ENCODE peak calls at places on chromosomes 16 and 17, in five cellular contexts. T is body of pancreas, M is transverse colon, S is tibial nerve, Q is prostate gland. U is an unnamed sample. For H3K4me1, the result is how much of the 10 kb centered on the place peaks cover.

GRCh38 chr17:43817826-43818225 is 15.1 kb downstream of the MPP3 start:
- DNase-seq in T (no peak), S (no peak), M (no peak), Q (no peak), U (no peak)

GRCh38 chr17:8189041-8189710 is 804 bp downstream of the BORCS6 start:
- DNase-seq in Q (peak), S (no peak), M (peak), T (peak), U (peak)

GRCh38 chr16:50183316-50183715 is 30.2 kb downstream of the TENT4B start:
- DNase-seq in S (no peak), Q (no peak), M (no peak), T (no peak), U (no peak)

GRCh38 chr17:1169471-1169908 is 10.3 kb downstream of the ABR start:
- DNase-seq in Q (no peak), S (no peak), M (no peak), T (no peak), U (peak)

GRCh38 chr16:28943281-28943680 is 7.5 kb upstream of the NFATC2IP start:
- DNase-seq in S (no peak), M (no peak), Q (no peak), T (no peak), U (no peak)

GRCh38 chr16:50386819-50387218 is 18.0 kb upstream of the BRD7 start:
- DNase-seq in Q (no peak), M (no peak), T (no peak), S (no peak), U (no peak)

GRCh38 chr17:50355701-50356341 is 9.9 kb downstream of the XYLT2 start:
- DNase-seq in M (no peak), S (no peak), T (no peak), Q (no peak), U (peak)

GRCh38 chr17:77796201-77796860 is 162.2 kb upstream of the TNRC6C start:
- DNase-seq in S (no peak), Q (no peak), T (no peak), M (no peak), U (no peak)

GRCh38 chr16:14035092-14035491 is 36.0 kb upstream of the MRTFB start:
- DNase-seq in T (no peak), M (no peak), S (no peak), Q (no peak), U (no peak)

GRCh38 chr16:75647138-75647491 is 350 bp downstream of the KARS1 start:
- DNase-seq in T (no peak), Q (no peak), M (no peak), S (no peak), U (no peak)

GRCh38 chr17:7296189-7296861 is 1.9 kb upstream of the YBX2 start:
- DNase-seq in Q (peak), M (peak), S (peak), T (peak), U (peak)

GRCh38 chr17:75404223-75404738 is 1.2 kb downstream of the GRB2 start:
- DNase-seq in Q (peak), S (peak), T (peak), M (peak), U (peak)

GRCh38 chr17:50264263-50265113 is 9.8 kb upstream of the TMEM92 start:
- DNase-seq in S (no peak), M (no peak), Q (no peak), T (no peak), U (peak)

DNA sequence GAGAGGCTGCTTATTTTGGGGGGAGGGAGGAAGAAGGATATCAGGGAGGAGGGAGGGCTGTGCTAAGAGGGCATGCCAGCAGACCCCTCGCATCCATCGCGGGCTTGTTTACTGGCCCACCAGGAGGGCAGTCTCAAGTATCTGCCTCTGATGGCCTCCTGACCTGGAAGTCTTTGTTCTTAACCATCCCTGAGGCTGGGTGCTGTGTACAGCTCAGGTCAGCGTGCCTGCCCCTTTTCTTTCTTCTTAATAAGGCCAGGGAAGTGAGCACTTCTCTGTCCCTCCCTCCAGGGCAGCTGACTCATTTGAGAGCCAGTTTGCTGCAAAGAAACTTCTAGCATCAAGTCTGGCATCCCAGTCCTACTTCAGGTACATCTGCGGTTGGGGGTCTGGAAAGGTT is 157.0 kb downstream of the CCDC182 start:
- DNase-seq in S (no peak), T (no peak), Q (no peak), M (no peak), U (peak)
- H3K4me1 ChIP-seq in S (under half), T (under half), Q (under half), M (under half), U (under half)

DNA sequence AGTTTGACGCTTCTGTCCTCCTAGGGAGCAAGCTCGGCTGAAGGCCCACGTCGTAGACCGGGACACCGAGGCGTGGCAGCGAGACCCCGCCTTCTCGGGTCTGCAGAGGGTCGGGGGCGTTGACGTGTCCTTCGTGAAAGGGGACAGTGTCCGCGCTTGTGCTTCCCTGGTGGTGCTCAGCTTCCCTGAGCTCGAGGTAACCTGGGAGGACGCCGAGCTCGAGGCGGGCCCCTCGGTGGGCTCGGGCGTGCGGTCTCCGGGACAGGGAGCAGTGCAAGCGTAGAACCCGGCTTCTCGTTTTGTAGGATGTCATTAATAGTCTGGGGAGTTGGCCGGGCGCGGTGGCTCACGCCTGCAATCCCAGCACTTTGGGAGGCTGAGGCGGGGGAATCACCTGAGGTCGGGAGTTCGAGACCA is 667 bp downstream of the ENDOV start:
- DNase-seq in S (no peak), M (no peak), T (no peak), Q (no peak), U (no peak)
- H3K27ac ChIP-seq in S (peak), M (peak), T (peak), Q (peak), U (peak)

GRCh38 chr16:31106509-31107464 is 1.4 kb upstream of the BCKDK start:
- DNase-seq in M (no peak), Q (no peak), T (no peak), S (no peak), U (no peak)

GRCh38 chr16:31109622-31110021 is 1.4 kb downstream of the BCKDK start:
- DNase-seq in S (no peak), Q (no peak), T (no peak), M (no peak), U (no peak)

GRCh38 chr16:31107465-31107867 is 720 bp upstream of the BCKDK start:
- DNase-seq in S (no peak), T (no peak), M (no peak), Q (no peak), U (no peak)

GRCh38 chr16:31108794-31109558 is 790 bp downstream of the BCKDK start:
- DNase-seq in S (no peak), T (no peak), Q (no peak), M (no peak), U (no peak)

DNA sequence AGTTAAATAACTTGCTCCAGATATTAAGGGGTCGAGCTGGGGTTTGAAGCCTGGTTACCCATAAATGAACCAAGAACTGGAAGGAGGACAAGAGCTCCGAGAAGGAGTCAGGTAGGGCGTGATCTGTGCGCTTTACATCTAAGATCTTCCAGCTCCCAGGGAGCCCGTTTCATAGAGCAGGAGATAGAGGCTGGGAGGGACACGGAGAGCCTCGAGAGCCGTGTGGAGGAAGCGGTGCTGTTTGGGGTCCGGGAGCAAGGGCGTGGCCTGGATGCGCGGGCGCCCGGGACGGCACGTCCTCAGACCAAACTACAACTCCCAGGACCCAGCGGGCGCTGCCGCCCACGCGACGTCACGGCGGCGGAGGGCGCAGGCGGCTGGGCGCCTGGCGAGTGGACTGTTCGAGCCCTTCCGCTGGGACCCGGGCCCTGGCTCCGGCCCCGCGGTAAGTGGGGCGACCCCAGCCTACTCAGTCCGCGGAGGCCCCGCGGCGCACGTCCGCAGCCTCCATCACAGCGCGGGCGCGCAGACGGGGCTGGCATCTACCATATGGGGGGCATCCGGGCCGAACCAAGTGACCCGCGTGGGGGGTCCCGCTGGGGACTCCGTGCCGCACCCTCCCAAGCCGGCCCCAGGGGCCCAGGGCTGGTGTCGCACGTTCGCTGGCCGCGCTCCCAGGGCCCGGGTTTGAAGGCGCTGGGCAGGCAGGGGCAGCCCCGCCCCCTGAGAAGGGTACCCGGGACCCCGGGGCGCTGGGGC is at the start of gene BCKDK:
- DNase-seq in Q (peak), S (no peak), M (peak), T (peak), U (peak)
- TF ChIP-seq POLR2A in Q (peak), S (peak), M (peak), T (peak), U (peak)

GRCh38 chr17:72417627-72418026 is 296.8 kb downstream of the SOX9 start:
- DNase-seq in S (no peak), M (no peak), T (no peak), Q (no peak), U (no peak)

GRCh38 chr17:72416054-72416691 is 295.4 kb downstream of the SOX9 start:
- DNase-seq in T (no peak), M (no peak), Q (peak), S (no peak), U (no peak)

GRCh38 chr17:72414967-72415853 is 294.4 kb downstream of the SOX9 start:
- DNase-seq in Q (no peak), M (no peak), S (no peak), T (no peak), U (no peak)

GRCh38 chr17:72414032-72414396 is 293.2 kb downstream of the SOX9 start:
- DNase-seq in M (no peak), S (no peak), T (no peak), Q (no peak), U (no peak)

GRCh38 chr17:72416905-72417304 is 296.1 kb downstream of the SOX9 start:
- DNase-seq in M (no peak), Q (no peak), T (no peak), S (no peak), U (no peak)
- H3K4me1 ChIP-seq in M (under half), Q (under half), T (under half), S (under half), U (under half)